ENCODE peak calls at places on chromosomes 3 and 15, in six cellular contexts. U, F, Q, A, B and C are unnamed samples.

GRCh38 chr15:88243895-88244787 is 12.4 kb downstream of the NTRK3 start:
- DNase-seq in U (no peak), F (no peak), Q (peak), A (no peak), B (peak), C (peak)

GRCh38 chr3:106759686-106760085 is 617.6 kb upstream of the CCDC54 start:
- DNase-seq in U (no peak), F (no peak), Q (no peak), A (no peak), B (peak), C (peak)

GRCh38 chr3:108320746-108321350 is 24.5 kb downstream of the HHLA2 start:
- DNase-seq in U (no peak), F (no peak), Q (peak), A (no peak), B (no peak), C (no peak)

GRCh38 chr3:141071681-141072260 is 20.6 kb downstream of the SPSB4 start:
- DNase-seq in U (no peak), F (no peak), Q (no peak), A (no peak), B (no peak), C (peak)

GRCh38 chr3:161057518-161057917 is 47.6 kb downstream of the B3GALNT1 start:
- DNase-seq in U (no peak), F (no peak), Q (no peak), A (no peak), B (no peak), C (no peak)

GRCh38 chr15:92908369-92909057 is 8.4 kb downstream of the CHD2 start:
- DNase-seq in U (no peak), F (no peak), Q (no peak), A (no peak), B (no peak), C (no peak)

GRCh38 chr3:125119752-125120369 is 64.1 kb upstream of the HEG1 start:
- DNase-seq in U (no peak), F (no peak), Q (no peak), A (no peak), B (no peak), C (no peak)

GRCh38 chr3:129749692-129750091 is 143.2 kb upstream of the PLXND1 start:
- DNase-seq in U (no peak), F (no peak), Q (peak), A (no peak), B (no peak), C (no peak)

GRCh38 chr3:15797600-15798303 is at the start of gene ANKRD28:
- DNase-seq in U (no peak), F (no peak), Q (peak), A (peak), B (peak), C (peak)

GRCh38 chr3:64539451-64540196 is 148.2 kb downstream of the ADAMTS9 start:
- DNase-seq in U (no peak), F (no peak), Q (no peak), A (no peak), B (no peak), C (peak)

GRCh38 chr3:78035020-78035660 is 995.2 kb downstream of the ROBO2 start:
- DNase-seq in U (no peak), F (no peak), Q (no peak), A (no peak), B (peak), C (no peak)

GRCh38 chr3:99961756-99962515 is 144.3 kb downstream of the CMSS1 start:
- DNase-seq in U (no peak), F (no peak), Q (no peak), A (no peak), B (no peak), C (no peak)

GRCh38 chr3:188734395-188734794 is 437.4 kb upstream of the TPRG1 start:
- DNase-seq in U (no peak), F (no peak), Q (peak), A (no peak), B (no peak), C (no peak)

GRCh38 chr15:40282870-40283614 is at the start of gene ANKRD63:
- DNase-seq in U (peak), F (no peak), Q (no peak), A (no peak), B (no peak), C (peak)

GRCh38 chr3:94671078-94671477 is 608.2 kb downstream of the NSUN3 start:
- DNase-seq in U (no peak), F (no peak), Q (no peak), A (no peak), B (no peak), C (no peak)

GRCh38 chr3:193894121-193894863 is 241.7 kb upstream of the HES1 start:
- DNase-seq in U (no peak), F (no peak), Q (no peak), A (no peak), B (no peak), C (no peak)

GRCh38 chr15:78455749-78456148 is 17.7 kb downstream of the IREB2 start:
- DNase-seq in U (no peak), F (no peak), Q (no peak), A (no peak), B (peak), C (peak)

GRCh38 chr3:158102660-158103085 is 3.5 kb downstream of the SHOX2 start:
- DNase-seq in U (no peak), F (no peak), Q (no peak), A (no peak), B (no peak), C (no peak)

GRCh38 chr3:31571325-31571724 is 38.6 kb downstream of the STT3B start:
- DNase-seq in U (no peak), F (no peak), Q (no peak), A (no peak), B (no peak), C (no peak)

GRCh38 chr3:163946785-163947184 is 1131.5 kb downstream of the SI start:
- DNase-seq in U (no peak), F (no peak), Q (no peak), A (no peak), B (no peak), C (no peak)

GRCh38 chr3:158912621-158913020 is 110.8 kb downstream of the MFSD1 start:
- DNase-seq in U (no peak), F (no peak), Q (no peak), A (no peak), B (peak), C (peak)

GRCh38 chr3:184540777-184541681 is 20.6 kb upstream of the EPHB3 start:
- DNase-seq in U (peak), F (no peak), Q (peak), A (peak), B (peak), C (peak)

GRCh38 chr15:30872341-30872748 is 31.4 kb upstream of the FAN1 start:
- DNase-seq in U (no peak), F (no peak), Q (peak), A (no peak), B (peak), C (peak)

GRCh38 chr3:115741650-115742049 is 118.3 kb downstream of the GAP43 start:
- DNase-seq in U (no peak), F (no peak), Q (no peak), A (no peak), B (no peak), C (no peak)

GRCh38 chr15:44808557-44808956 is 72.2 kb downstream of the TRIM69 start:
- DNase-seq in U (no peak), F (no peak), Q (no peak), A (no peak), B (no peak), C (no peak)

GRCh38 chr3:51687472-51688205 is 16.6 kb downstream of the TEX264 start:
- DNase-seq in U (no peak), F (no peak), Q (no peak), A (no peak), B (peak), C (peak)

GRCh38 chr3:51340311-51340829 is 44.7 kb upstream of the MANF start:
- DNase-seq in U (no peak), F (no peak), Q (peak), A (peak), B (peak), C (peak)

GRCh38 chr3:182490601-182491485 is 302.5 kb upstream of the ATP11B start:
- DNase-seq in U (no peak), F (no peak), Q (peak), A (peak), B (peak), C (peak)

GRCh38 chr3:80785475-80785874 is 976.0 kb downstream of the GBE1 start:
- DNase-seq in U (no peak), F (no peak), Q (no peak), A (no peak), B (peak), C (peak)

GRCh38 chr3:50620420-50620819 is 3.5 kb downstream of the MAPKAPK3 start:
- DNase-seq in U (no peak), F (no peak), Q (no peak), A (no peak), B (no peak), C (no peak)

GRCh38 chr3:53077476-53078220 is 31.8 kb upstream of the SFMBT1 start:
- DNase-seq in U (no peak), F (no peak), Q (no peak), A (no peak), B (no peak), C (no peak)

GRCh38 chr3:5298453-5298852 is 110.9 kb downstream of the EDEM1 start:
- DNase-seq in U (no peak), F (no peak), Q (no peak), A (peak), B (no peak), C (no peak)

GRCh38 chr3:158100681-158101080 is 5.5 kb downstream of the SHOX2 start:
- DNase-seq in U (no peak), F (no peak), Q (no peak), A (no peak), B (no peak), C (no peak)

GRCh38 chr3:139301183-139301582 is 42.6 kb upstream of the MRPS22 start:
- DNase-seq in U (no peak), F (no peak), Q (no peak), A (peak), B (peak), C (peak)

GRCh38 chr3:180036678-180037455 is at the start of gene PEX5L:
- DNase-seq in U (peak), F (peak), Q (peak), A (no peak), B (peak), C (peak)

GRCh38 chr3:195768831-195769303 is 42.9 kb downstream of the MUC4 start:
- DNase-seq in U (no peak), F (no peak), Q (no peak), A (no peak), B (no peak), C (peak)

GRCh38 chr3:128400683-128401082 is 66.0 kb downstream of the DNAJB8 start:
- DNase-seq in U (no peak), F (no peak), Q (no peak), A (no peak), B (no peak), C (no peak)

GRCh38 chr3:152198655-152199054 is 70.1 kb upstream of the MBNL1 start:
- DNase-seq in U (no peak), F (no peak), Q (no peak), A (no peak), B (no peak), C (no peak)

GRCh38 chr3:72155391-72156064 is 370.6 kb upstream of the PROK2 start:
- DNase-seq in U (no peak), F (no peak), Q (peak), A (peak), B (peak), C (peak)